ENCODE peak calls at places on chromosomes 12 and 14, in six cellular contexts. R is ureter, L is DMS153, S is NCI-H510A, O is pulmonary artery endothelial cell, C is kidney tubule cell. Z is an unnamed sample.

GRCh38 chr14:52596320-52596719 is 43.7 kb downstream of the GPR137C start:
- DNase-seq in R (no peak), L (no peak), S (no peak), O (no peak), C (no peak), Z (peak)

GRCh38 chr12:71838231-71838630 is 1.3 kb upstream of the TBC1D15 start:
- DNase-seq in R (no peak), L (no peak), S (no peak), O (no peak), C (no peak), Z (no peak)

GRCh38 chr12:72365151-72365550 is 93.0 kb downstream of the TRHDE start:
- DNase-seq in R (no peak), L (no peak), S (no peak), O (no peak), C (peak), Z (no peak)

GRCh38 chr14:74595006-74595735 is 16.9 kb downstream of the LTBP2 start:
- DNase-seq in R (no peak), L (no peak), S (no peak), O (no peak), C (no peak), Z (no peak)

GRCh38 chr14:60276347-60276746 is 27.3 kb downstream of the PPM1A start:
- DNase-seq in R (no peak), L (no peak), S (no peak), O (no peak), C (no peak), Z (no peak)

GRCh38 chr12:49741882-49742620 is 694 bp downstream of the TMBIM6 start:
- DNase-seq in R (peak), L (no peak), S (peak), O (peak), C (peak), Z (peak)

GRCh38 chr14:88352299-88353097 is 29.4 kb upstream of the KCNK10 start:
- DNase-seq in R (no peak), L (peak), S (peak), O (peak), C (no peak), Z (peak)

GRCh38 chr12:108728820-108729611 is 2.3 kb downstream of the CORO1C start:
- DNase-seq in R (no peak), L (no peak), S (no peak), O (no peak), C (no peak), Z (no peak)

GRCh38 chr12:72094490-72094889 is 155.8 kb downstream of the TPH2 start:
- DNase-seq in R (no peak), L (no peak), S (no peak), O (no peak), C (no peak), Z (peak)

GRCh38 chr14:33657478-33657877 is 293.4 kb downstream of the EGLN3 start:
- DNase-seq in R (no peak), L (no peak), S (no peak), O (peak), C (peak), Z (no peak)

GRCh38 chr12:32181498-32182175 is 75.0 kb downstream of the BICD1 start:
- DNase-seq in R (no peak), L (no peak), S (no peak), O (no peak), C (no peak), Z (no peak)

GRCh38 chr12:67069451-67070306 is 199.5 kb upstream of the CAND1 start:
- DNase-seq in R (peak), L (no peak), S (peak), O (no peak), C (peak), Z (no peak)

GRCh38 chr12:121222847-121223246 is 12.9 kb downstream of the P2RX4 start:
- DNase-seq in R (no peak), L (no peak), S (no peak), O (no peak), C (no peak), Z (no peak)

GRCh38 chr12:59357811-59358210 is 238.0 kb upstream of the SLC16A7 start:
- DNase-seq in R (no peak), L (no peak), S (no peak), O (no peak), C (peak), Z (no peak)